ENCODE peak calls at places on chromosomes 7 and 10, in five cellular contexts. One of them, this sample, is unnamed.

GRCh38 chr10:14556285-14556956 is 218.3 kb downstream of the FAM107B start:
- DNase-seq in fibroblast of lung: peak; percentile 35
- DNase-seq in H1: no peak
- DNase-seq in CD4-positive, alpha-beta T cell: no peak
- DNase-seq in Peyer's patch: peak; percentile 66
- DNase-seq in this sample: no peak

GRCh38 chr7:114851406-114852025 is 70.4 kb upstream of the MDFIC start:
- DNase-seq in fibroblast of lung: peak; percentile 26
- DNase-seq in H1: no peak
- DNase-seq in CD4-positive, alpha-beta T cell: no peak
- DNase-seq in Peyer's patch: no peak
- DNase-seq in this sample: no peak

GRCh38 chr10:27744478-27745379 is 890 bp downstream of the MKX start:
- DNase-seq in fibroblast of lung: peak; percentile 38
- DNase-seq in H1: no peak
- DNase-seq in CD4-positive, alpha-beta T cell: no peak
- DNase-seq in Peyer's patch: no peak
- DNase-seq in this sample: no peak

GRCh38 chr7:12623223-12623622 is 52.7 kb downstream of the SCIN start:
- DNase-seq in fibroblast of lung: no peak
- DNase-seq in H1: no peak
- DNase-seq in CD4-positive, alpha-beta T cell: no peak
- DNase-seq in Peyer's patch: no peak
- DNase-seq in this sample: no peak

GRCh38 chr7:80609732-80610131 is 28.7 kb upstream of the CD36 start:
- DNase-seq in fibroblast of lung: no peak
- DNase-seq in H1: no peak
- DNase-seq in CD4-positive, alpha-beta T cell: no peak
- DNase-seq in Peyer's patch: no peak
- DNase-seq in this sample: no peak

GRCh38 chr7:81638216-81638615 is 131.6 kb downstream of the HGF start:
- DNase-seq in fibroblast of lung: peak; percentile 79
- DNase-seq in H1: no peak
- DNase-seq in CD4-positive, alpha-beta T cell: no peak
- DNase-seq in Peyer's patch: no peak
- DNase-seq in this sample: no peak

GRCh38 chr7:131570401-131570800 is 14.0 kb upstream of the PODXL start:
- DNase-seq in fibroblast of lung: no peak
- DNase-seq in H1: no peak
- DNase-seq in CD4-positive, alpha-beta T cell: no peak
- DNase-seq in Peyer's patch: no peak
- DNase-seq in this sample: no peak

GRCh38 chr7:127245582-127245981 is 7.2 kb downstream of the GRM8 start:
- DNase-seq in fibroblast of lung: no peak
- DNase-seq in H1: no peak
- DNase-seq in CD4-positive, alpha-beta T cell: no peak
- DNase-seq in Peyer's patch: no peak
- DNase-seq in this sample: no peak

GRCh38 chr7:73528204-73528603 is 6.1 kb upstream of the BAZ1B start:
- DNase-seq in fibroblast of lung: no peak
- DNase-seq in H1: no peak
- DNase-seq in CD4-positive, alpha-beta T cell: no peak
- DNase-seq in Peyer's patch: no peak
- DNase-seq in this sample: no peak

GRCh38 chr7:136030867-136031318 is 53.7 kb upstream of the MTPN start:
- DNase-seq in fibroblast of lung: no peak
- DNase-seq in H1: no peak
- DNase-seq in CD4-positive, alpha-beta T cell: no peak
- DNase-seq in Peyer's patch: no peak
- DNase-seq in this sample: no peak

GRCh38 chr7:94012748-94013147 is 8.6 kb upstream of the BET1 start:
- DNase-seq in fibroblast of lung: no peak
- DNase-seq in H1: no peak
- DNase-seq in CD4-positive, alpha-beta T cell: no peak
- DNase-seq in Peyer's patch: no peak
- DNase-seq in this sample: no peak

GRCh38 chr10:74249865-74250264 is 98.8 kb downstream of the ADK start:
- DNase-seq in fibroblast of lung: peak; percentile 17
- DNase-seq in H1: no peak
- DNase-seq in CD4-positive, alpha-beta T cell: no peak
- DNase-seq in Peyer's patch: no peak
- DNase-seq in this sample: no peak

GRCh38 chr10:76547352-76547972 is 1090.1 kb downstream of the KCNMA1 start:
- DNase-seq in fibroblast of lung: peak; percentile 87
- DNase-seq in H1: peak; percentile 15
- DNase-seq in CD4-positive, alpha-beta T cell: peak; percentile 9
- DNase-seq in Peyer's patch: peak; percentile 42
- DNase-seq in this sample: peak; percentile 81

GRCh38 chr10:77455538-77455937 is 182.1 kb downstream of the KCNMA1 start:
- DNase-seq in fibroblast of lung: no peak
- DNase-seq in H1: no peak
- DNase-seq in CD4-positive, alpha-beta T cell: no peak
- DNase-seq in Peyer's patch: no peak
- DNase-seq in this sample: no peak

GRCh38 chr7:46545790-46546189 is 624.7 kb upstream of the IGFBP3 start:
- DNase-seq in fibroblast of lung: peak; percentile 83
- DNase-seq in H1: no peak
- DNase-seq in CD4-positive, alpha-beta T cell: no peak
- DNase-seq in Peyer's patch: no peak
- DNase-seq in this sample: no peak

GRCh38 chr7:77420438-77420837 is 4.3 kb upstream of the GSAP start:
- DNase-seq in fibroblast of lung: no peak
- DNase-seq in H1: no peak
- DNase-seq in CD4-positive, alpha-beta T cell: no peak
- DNase-seq in Peyer's patch: no peak
- DNase-seq in this sample: no peak

GRCh38 chr10:60414877-60415585 is 25.4 kb upstream of the ANK3 start:
- DNase-seq in fibroblast of lung: peak; percentile 44
- DNase-seq in H1: no peak
- DNase-seq in CD4-positive, alpha-beta T cell: no peak
- DNase-seq in Peyer's patch: no peak
- DNase-seq in this sample: no peak

GRCh38 chr7:56578612-56579011 is 462.4 kb upstream of the NUPR2 start:
- DNase-seq in fibroblast of lung: no peak
- DNase-seq in H1: no peak
- DNase-seq in CD4-positive, alpha-beta T cell: no peak
- DNase-seq in Peyer's patch: no peak
- DNase-seq in this sample: no peak

GRCh38 chr10:91127341-91128082 is 93.0 kb upstream of the PCGF5 start:
- DNase-seq in fibroblast of lung: no peak
- DNase-seq in H1: no peak
- DNase-seq in CD4-positive, alpha-beta T cell: no peak
- DNase-seq in Peyer's patch: no peak
- DNase-seq in this sample: no peak

GRCh38 chr10:13485623-13486022 is 43.2 kb downstream of the BEND7 start:
- DNase-seq in fibroblast of lung: peak; percentile 4
- DNase-seq in H1: no peak
- DNase-seq in CD4-positive, alpha-beta T cell: no peak
- DNase-seq in Peyer's patch: no peak
- DNase-seq in this sample: no peak

GRCh38 chr10:132700168-132701098 is 85.5 kb downstream of the NKX6-2 start:
- DNase-seq in fibroblast of lung: peak; percentile 65
- DNase-seq in H1: no peak
- DNase-seq in CD4-positive, alpha-beta T cell: no peak
- DNase-seq in Peyer's patch: no peak
- DNase-seq in this sample: no peak

GRCh38 chr10:51244308-51244707 is 170.0 kb downstream of the PRKG1 start:
- DNase-seq in fibroblast of lung: no peak
- DNase-seq in H1: no peak
- DNase-seq in CD4-positive, alpha-beta T cell: no peak
- DNase-seq in Peyer's patch: no peak
- DNase-seq in this sample: no peak

GRCh38 chr10:9294865-9295264 is 1240.4 kb downstream of the GATA3 start:
- DNase-seq in fibroblast of lung: no peak
- DNase-seq in H1: no peak
- DNase-seq in CD4-positive, alpha-beta T cell: no peak
- DNase-seq in Peyer's patch: no peak
- DNase-seq in this sample: no peak

GRCh38 chr7:83413425-83413824 is 235.5 kb downstream of the SEMA3E start:
- DNase-seq in fibroblast of lung: peak; percentile 71
- DNase-seq in H1: no peak
- DNase-seq in CD4-positive, alpha-beta T cell: no peak
- DNase-seq in Peyer's patch: no peak
- DNase-seq in this sample: no peak

GRCh38 chr7:127066974-127067373 is 185.8 kb downstream of the GRM8 start:
- DNase-seq in fibroblast of lung: no peak
- DNase-seq in H1: no peak
- DNase-seq in CD4-positive, alpha-beta T cell: no peak
- DNase-seq in Peyer's patch: no peak
- DNase-seq in this sample: no peak

GRCh38 chr10:126712681-126713080 is 42.2 kb upstream of the C10orf90 start:
- DNase-seq in fibroblast of lung: no peak
- DNase-seq in H1: no peak
- DNase-seq in CD4-positive, alpha-beta T cell: no peak
- DNase-seq in Peyer's patch: no peak
- DNase-seq in this sample: no peak

GRCh38 chr10:132400041-132400546 is 3.1 kb downstream of the PWWP2B start:
- DNase-seq in fibroblast of lung: no peak
- DNase-seq in H1: no peak
- DNase-seq in CD4-positive, alpha-beta T cell: no peak
- DNase-seq in Peyer's patch: no peak
- DNase-seq in this sample: no peak

GRCh38 chr10:86343761-86344160 is 22.8 kb downstream of the GRID1 start:
- DNase-seq in fibroblast of lung: no peak
- DNase-seq in H1: no peak
- DNase-seq in CD4-positive, alpha-beta T cell: no peak
- DNase-seq in Peyer's patch: no peak
- DNase-seq in this sample: no peak

GRCh38 chr10:125082881-125083575 is 77.3 kb downstream of the CTBP2 start:
- DNase-seq in fibroblast of lung: peak; percentile 32
- DNase-seq in H1: no peak
- DNase-seq in CD4-positive, alpha-beta T cell: no peak
- DNase-seq in Peyer's patch: no peak
- DNase-seq in this sample: no peak

GRCh38 chr7:134892963-134893362 is 93.3 kb upstream of the AGBL3 start:
- DNase-seq in fibroblast of lung: no peak
- DNase-seq in H1: no peak
- DNase-seq in CD4-positive, alpha-beta T cell: no peak
- DNase-seq in Peyer's patch: no peak
- DNase-seq in this sample: no peak

DNA sequence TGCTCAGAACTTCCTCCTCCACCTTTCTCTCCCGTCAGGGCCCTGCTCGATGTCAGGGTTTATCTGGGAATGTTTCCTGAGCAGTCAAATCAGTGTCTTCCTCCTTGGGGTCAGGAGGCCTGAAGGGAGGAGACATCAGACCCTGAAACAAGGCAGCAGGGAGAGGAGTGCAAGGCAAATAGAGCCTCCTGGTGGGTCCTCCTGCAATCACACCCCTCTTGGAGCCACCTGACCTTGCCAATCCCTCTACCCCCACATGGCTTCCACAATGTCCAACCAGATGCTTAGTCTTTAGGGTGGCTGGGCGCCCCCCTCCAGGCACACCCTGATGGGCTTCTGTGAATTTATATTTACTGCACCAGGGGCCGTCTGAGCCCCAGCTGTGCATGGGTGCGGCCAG is 12.2 kb downstream of the GPR26 start:
- DNase-seq in fibroblast of lung: no peak
- DNase-seq in H1: no peak
- DNase-seq in CD4-positive, alpha-beta T cell: no peak
- DNase-seq in Peyer's patch: no peak
- DNase-seq in this sample: no peak
- TF ChIP-seq CTCF in fibroblast of lung: no peak
- TF ChIP-seq CTCF in H1: peak; percentile 62
- TF ChIP-seq CTCF in CD4-positive, alpha-beta T cell: no peak
- TF ChIP-seq CTCF in Peyer's patch: no peak
- TF ChIP-seq CTCF in this sample: no peak

GRCh38 chr10:18043607-18044006 is 91.9 kb downstream of the SLC39A12 start:
- DNase-seq in fibroblast of lung: no peak
- DNase-seq in H1: no peak
- DNase-seq in CD4-positive, alpha-beta T cell: no peak
- DNase-seq in Peyer's patch: no peak
- DNase-seq in this sample: no peak

GRCh38 chr10:18043148-18043547 is 91.4 kb downstream of the SLC39A12 start:
- DNase-seq in fibroblast of lung: peak; percentile 80
- DNase-seq in H1: no peak
- DNase-seq in CD4-positive, alpha-beta T cell: no peak
- DNase-seq in Peyer's patch: no peak
- DNase-seq in this sample: no peak

GRCh38 chr10:18044976-18045720 is 93.4 kb downstream of the SLC39A12 start:
- DNase-seq in fibroblast of lung: peak; percentile 93
- DNase-seq in H1: no peak
- DNase-seq in CD4-positive, alpha-beta T cell: no peak
- DNase-seq in Peyer's patch: no peak
- DNase-seq in this sample: no peak
- TF ChIP-seq CTCF in fibroblast of lung: no peak
- TF ChIP-seq CTCF in H1: no peak
- TF ChIP-seq CTCF in CD4-positive, alpha-beta T cell: no peak
- TF ChIP-seq CTCF in Peyer's patch: no peak
- TF ChIP-seq CTCF in this sample: no peak

GRCh38 chr7:149595078-149595477 is 97.5 kb upstream of the ZNF746 start:
- DNase-seq in fibroblast of lung: no peak
- DNase-seq in H1: no peak
- DNase-seq in CD4-positive, alpha-beta T cell: no peak
- DNase-seq in Peyer's patch: no peak
- DNase-seq in this sample: no peak

GRCh38 chr7:149595541-149595940 is 97.9 kb upstream of the ZNF746 start:
- DNase-seq in fibroblast of lung: no peak
- DNase-seq in H1: no peak
- DNase-seq in CD4-positive, alpha-beta T cell: no peak
- DNase-seq in Peyer's patch: no peak
- DNase-seq in this sample: no peak

GRCh38 chr7:149604521-149604920 is 106.9 kb upstream of the ZNF746 start:
- DNase-seq in fibroblast of lung: peak; percentile 19
- DNase-seq in H1: no peak
- DNase-seq in CD4-positive, alpha-beta T cell: no peak
- DNase-seq in Peyer's patch: no peak
- DNase-seq in this sample: no peak

GRCh38 chr7:149599636-149600206 is 102.1 kb upstream of the ZNF746 start:
- DNase-seq in fibroblast of lung: no peak
- DNase-seq in H1: no peak
- DNase-seq in CD4-positive, alpha-beta T cell: no peak
- DNase-seq in Peyer's patch: no peak
- DNase-seq in this sample: no peak

DNA sequence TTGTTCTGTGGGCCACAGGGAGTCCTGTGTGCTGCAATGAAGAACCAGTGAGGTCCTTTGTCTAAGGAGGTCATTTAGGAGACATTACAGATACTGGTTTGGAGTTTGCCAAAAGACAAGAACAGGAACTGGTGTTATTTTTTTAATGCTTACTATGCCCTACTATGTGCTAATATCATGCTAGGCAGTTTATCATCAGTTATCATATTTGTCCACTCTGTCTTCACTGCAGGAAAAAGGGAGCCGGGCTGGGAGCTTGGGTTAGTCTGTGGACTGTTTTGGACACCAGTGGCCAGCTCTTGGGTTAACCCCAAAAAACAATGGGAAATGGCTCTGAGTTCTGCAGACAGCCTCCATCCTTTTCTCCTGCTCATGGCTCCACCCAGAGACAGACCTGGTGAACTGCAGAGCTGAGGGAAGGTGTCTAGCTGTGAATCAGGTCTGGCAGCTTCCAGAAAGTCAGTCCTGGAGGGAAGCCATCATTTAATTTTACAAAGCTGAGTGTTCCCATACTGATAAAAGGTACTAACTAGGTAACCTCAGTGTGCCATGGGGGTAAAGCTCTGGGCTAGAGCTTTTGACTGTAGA is 101.2 kb upstream of the ZNF746 start:
- DNase-seq in fibroblast of lung: peak; percentile 36
- DNase-seq in H1: no peak
- DNase-seq in CD4-positive, alpha-beta T cell: no peak
- DNase-seq in Peyer's patch: no peak
- DNase-seq in this sample: no peak
- TF ChIP-seq CTCF in fibroblast of lung: peak; percentile 48
- TF ChIP-seq CTCF in H1: peak; percentile 56
- TF ChIP-seq CTCF in CD4-positive, alpha-beta T cell: no peak
- TF ChIP-seq CTCF in Peyer's patch: no peak
- TF ChIP-seq CTCF in this sample: no peak

GRCh38 chr7:117009705-117010361 is 56.5 kb downstream of the ST7 start:
- DNase-seq in fibroblast of lung: no peak
- DNase-seq in H1: no peak
- DNase-seq in CD4-positive, alpha-beta T cell: no peak
- DNase-seq in Peyer's patch: no peak
- DNase-seq in this sample: no peak
- TF ChIP-seq CTCF in fibroblast of lung: no peak
- TF ChIP-seq CTCF in H1: no peak
- TF ChIP-seq CTCF in CD4-positive, alpha-beta T cell: no peak
- TF ChIP-seq CTCF in Peyer's patch: no peak
- TF ChIP-seq CTCF in this sample: no peak